ENCODE peak calls at places on chromosomes 16 and 17, in ten cellular contexts. One of them, this sample, is unnamed. For H3K4me1, the result is how much of the 10 kb centered on the place peaks cover.

GRCh38 chr16:8355714-8356113 is 234.6 kb downstream of the TMEM114 start:
- DNase-seq in sigmoid colon: no peak
- DNase-seq in gastrocnemius medialis: no peak
- DNase-seq in small intestine: no peak
- DNase-seq in GM23248: no peak
- DNase-seq in SJCRH30: peak
- DNase-seq in body of pancreas: peak
- DNase-seq in SK-N-SH: peak
- DNase-seq in endothelial cell of umbilical vein: no peak
- DNase-seq in mammary epithelial cell: no peak
- DNase-seq in this sample: no peak

GRCh38 chr16:17362946-17363345 is 107.8 kb downstream of the XYLT1 start:
- DNase-seq in SK-N-SH: no peak
- DNase-seq in GM23248: peak
- DNase-seq in SJCRH30: no peak
- DNase-seq in body of pancreas: no peak
- DNase-seq in small intestine: no peak
- DNase-seq in endothelial cell of umbilical vein: no peak
- DNase-seq in mammary epithelial cell: no peak
- DNase-seq in gastrocnemius medialis: no peak
- DNase-seq in sigmoid colon: no peak
- DNase-seq in this sample: no peak

GRCh38 chr17:42135151-42135550 is 12.5 kb downstream of the HSPB9 start:
- DNase-seq in sigmoid colon: no peak
- DNase-seq in small intestine: no peak
- DNase-seq in gastrocnemius medialis: no peak
- DNase-seq in endothelial cell of umbilical vein: no peak
- DNase-seq in SJCRH30: no peak
- DNase-seq in GM23248: no peak
- DNase-seq in SK-N-SH: no peak
- DNase-seq in mammary epithelial cell: no peak
- DNase-seq in body of pancreas: no peak
- DNase-seq in this sample: no peak

GRCh38 chr17:17758443-17758842 is 77.2 kb downstream of the RAI1 start:
- DNase-seq in small intestine: no peak
- DNase-seq in gastrocnemius medialis: no peak
- DNase-seq in mammary epithelial cell: no peak
- DNase-seq in body of pancreas: peak
- DNase-seq in endothelial cell of umbilical vein: no peak
- DNase-seq in SK-N-SH: no peak
- DNase-seq in GM23248: no peak
- DNase-seq in SJCRH30: no peak
- DNase-seq in sigmoid colon: no peak
- DNase-seq in this sample: no peak

GRCh38 chr17:72840019-72840418 is 252.5 kb downstream of the SLC39A11 start:
- DNase-seq in mammary epithelial cell: no peak
- DNase-seq in small intestine: no peak
- DNase-seq in GM23248: no peak
- DNase-seq in sigmoid colon: no peak
- DNase-seq in gastrocnemius medialis: no peak
- DNase-seq in endothelial cell of umbilical vein: no peak
- DNase-seq in body of pancreas: no peak
- DNase-seq in SJCRH30: no peak
- DNase-seq in SK-N-SH: no peak
- DNase-seq in this sample: no peak

GRCh38 chr16:27950488-27950887 is 113.0 kb downstream of the GSG1L start:
- DNase-seq in GM23248: no peak
- DNase-seq in SK-N-SH: no peak
- DNase-seq in small intestine: no peak
- DNase-seq in endothelial cell of umbilical vein: no peak
- DNase-seq in SJCRH30: no peak
- DNase-seq in mammary epithelial cell: no peak
- DNase-seq in sigmoid colon: peak
- DNase-seq in gastrocnemius medialis: no peak
- DNase-seq in body of pancreas: no peak
- DNase-seq in this sample: no peak

GRCh38 chr17:8222380-8222629 is 11.9 kb upstream of the AURKB start:
- DNase-seq in SJCRH30: no peak
- DNase-seq in GM23248: no peak
- DNase-seq in mammary epithelial cell: no peak
- DNase-seq in gastrocnemius medialis: no peak
- DNase-seq in sigmoid colon: no peak
- DNase-seq in SK-N-SH: no peak
- DNase-seq in endothelial cell of umbilical vein: no peak
- DNase-seq in small intestine: no peak
- DNase-seq in body of pancreas: no peak
- DNase-seq in this sample: no peak

GRCh38 chr17:15233022-15233805 is 31.9 kb downstream of the PMP22 start:
- DNase-seq in SK-N-SH: peak
- DNase-seq in gastrocnemius medialis: no peak
- DNase-seq in SJCRH30: peak
- DNase-seq in endothelial cell of umbilical vein: peak
- DNase-seq in sigmoid colon: no peak
- DNase-seq in body of pancreas: peak
- DNase-seq in GM23248: peak
- DNase-seq in small intestine: peak
- DNase-seq in mammary epithelial cell: peak
- DNase-seq in this sample: no peak

DNA sequence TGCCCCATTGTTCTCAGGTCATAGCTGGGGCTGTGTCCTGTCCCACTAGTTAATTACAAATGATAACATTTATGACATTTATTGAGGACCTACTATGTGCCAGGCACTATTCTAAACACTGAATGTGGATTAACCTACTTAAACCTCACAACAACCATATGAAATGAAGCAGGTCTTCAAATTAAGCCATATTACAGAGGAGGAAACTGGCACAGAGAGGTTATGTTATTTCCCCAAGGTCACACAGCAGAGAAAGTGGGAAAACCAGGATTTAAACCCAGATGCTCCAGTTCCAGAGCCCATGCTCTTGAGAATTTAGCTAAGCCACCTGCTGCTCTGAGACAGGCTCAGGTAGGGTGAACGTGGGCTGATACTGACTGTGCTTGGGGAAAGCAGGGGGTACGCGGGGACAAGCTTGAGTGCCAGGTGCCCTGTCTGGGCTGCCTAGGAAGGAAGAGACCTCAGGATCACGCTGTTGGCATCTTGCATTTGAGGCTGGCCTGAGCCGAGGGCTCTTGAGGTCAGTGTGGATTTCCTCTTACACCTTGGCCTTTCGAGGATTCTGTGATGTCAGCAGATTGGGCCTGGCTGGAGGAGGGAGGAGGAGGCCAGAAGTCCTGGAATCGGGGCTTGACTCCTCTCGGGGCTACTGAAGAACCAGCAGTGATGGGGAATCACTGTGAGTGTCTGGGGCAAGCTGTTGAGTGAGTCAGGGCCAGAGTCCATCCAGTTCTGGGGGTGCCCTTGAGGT is 8.9 kb downstream of the SPNS2 start:
- DNase-seq in sigmoid colon: no peak
- DNase-seq in body of pancreas: no peak
- DNase-seq in gastrocnemius medialis: no peak
- DNase-seq in endothelial cell of umbilical vein: no peak
- DNase-seq in SK-N-SH: no peak
- DNase-seq in mammary epithelial cell: no peak
- DNase-seq in GM23248: no peak
- DNase-seq in SJCRH30: no peak
- DNase-seq in small intestine: no peak
- DNase-seq in this sample: no peak
- H3K4me1 ChIP-seq in sigmoid colon: under half
- H3K4me1 ChIP-seq in body of pancreas: half or more
- H3K4me1 ChIP-seq in gastrocnemius medialis: under half
- H3K4me1 ChIP-seq in endothelial cell of umbilical vein: under half
- H3K4me1 ChIP-seq in SK-N-SH: under half
- H3K4me1 ChIP-seq in mammary epithelial cell: under half
- H3K4me1 ChIP-seq in GM23248: under half
- H3K4me1 ChIP-seq in SJCRH30: under half
- H3K4me1 ChIP-seq in small intestine: under half
- H3K4me1 ChIP-seq in this sample: under half

GRCh38 chr16:68644715-68645493 is at the start of gene CDH3:
- DNase-seq in mammary epithelial cell: peak
- DNase-seq in endothelial cell of umbilical vein: no peak
- DNase-seq in body of pancreas: peak
- DNase-seq in gastrocnemius medialis: no peak
- DNase-seq in GM23248: peak
- DNase-seq in small intestine: peak
- DNase-seq in SK-N-SH: peak
- DNase-seq in sigmoid colon: no peak
- DNase-seq in SJCRH30: no peak
- DNase-seq in this sample: no peak

GRCh38 chr16:68646948-68647659 is 2.0 kb downstream of the CDH3 start:
- DNase-seq in body of pancreas: no peak
- DNase-seq in GM23248: no peak
- DNase-seq in small intestine: no peak
- DNase-seq in mammary epithelial cell: peak
- DNase-seq in endothelial cell of umbilical vein: no peak
- DNase-seq in SJCRH30: no peak
- DNase-seq in gastrocnemius medialis: no peak
- DNase-seq in sigmoid colon: no peak
- DNase-seq in SK-N-SH: no peak
- DNase-seq in this sample: no peak

GRCh38 chr16:68643847-68644246 is 1.3 kb upstream of the CDH3 start:
- DNase-seq in endothelial cell of umbilical vein: no peak
- DNase-seq in mammary epithelial cell: no peak
- DNase-seq in gastrocnemius medialis: no peak
- DNase-seq in SK-N-SH: no peak
- DNase-seq in SJCRH30: no peak
- DNase-seq in body of pancreas: no peak
- DNase-seq in GM23248: no peak
- DNase-seq in sigmoid colon: no peak
- DNase-seq in small intestine: no peak
- DNase-seq in this sample: no peak

GRCh38 chr16:68644303-68644702 is 807 bp upstream of the CDH3 start:
- DNase-seq in body of pancreas: no peak
- DNase-seq in mammary epithelial cell: peak
- DNase-seq in SJCRH30: no peak
- DNase-seq in endothelial cell of umbilical vein: no peak
- DNase-seq in SK-N-SH: no peak
- DNase-seq in sigmoid colon: no peak
- DNase-seq in gastrocnemius medialis: no peak
- DNase-seq in small intestine: no peak
- DNase-seq in GM23248: no peak
- DNase-seq in this sample: no peak

DNA sequence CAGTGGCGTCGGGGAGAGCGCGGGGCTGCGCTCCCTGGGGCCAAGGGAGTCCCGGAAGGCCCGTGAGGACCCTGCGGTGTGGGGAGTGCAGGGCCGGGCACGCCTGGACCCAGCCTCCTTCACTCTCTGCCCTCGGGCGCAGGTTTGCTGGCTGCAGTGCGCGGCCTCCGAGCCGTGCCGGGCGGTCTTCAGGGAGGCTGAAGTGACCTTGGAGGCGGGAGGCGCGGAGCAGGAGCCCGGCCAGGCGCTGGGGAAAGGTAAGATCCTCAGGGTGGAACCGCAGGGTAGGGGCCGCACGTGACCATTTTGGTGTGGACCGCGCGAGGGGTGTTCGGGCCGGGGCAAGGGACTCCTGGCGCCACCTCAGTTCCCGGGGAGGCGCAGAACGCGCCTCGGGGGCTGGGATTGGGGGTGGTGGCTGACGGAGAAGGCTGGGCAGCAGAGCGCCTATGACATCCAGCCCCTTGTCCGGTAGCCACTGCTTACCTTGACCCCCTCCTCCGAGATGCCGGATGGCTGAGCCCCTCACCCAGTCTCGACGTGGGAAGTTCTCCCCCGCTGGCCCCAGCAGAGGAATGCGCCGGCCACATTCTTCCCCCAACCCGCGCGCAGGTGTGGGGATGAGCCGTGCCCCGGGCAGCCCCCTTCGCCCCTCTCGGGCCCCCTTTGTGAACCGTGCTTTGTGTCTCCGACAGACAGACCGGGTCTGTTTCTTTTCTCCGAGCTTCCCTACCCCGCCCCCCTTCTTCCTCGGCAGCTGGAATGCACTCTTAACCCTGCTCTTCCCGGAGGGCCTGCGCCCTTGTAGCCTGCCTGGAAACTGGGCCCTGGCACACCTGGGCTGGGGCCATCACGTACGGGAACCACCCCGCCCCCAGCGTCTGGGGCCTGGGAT is 631 bp downstream of the CDH3 start:
- DNase-seq in endothelial cell of umbilical vein: no peak
- DNase-seq in small intestine: no peak
- DNase-seq in mammary epithelial cell: peak
- DNase-seq in body of pancreas: no peak
- DNase-seq in GM23248: peak
- DNase-seq in sigmoid colon: no peak
- DNase-seq in SK-N-SH: peak
- DNase-seq in SJCRH30: peak
- DNase-seq in gastrocnemius medialis: no peak
- DNase-seq in this sample: no peak
- H3K4me3 ChIP-seq in endothelial cell of umbilical vein: no peak
- H3K4me3 ChIP-seq in small intestine: peak
- H3K4me3 ChIP-seq in mammary epithelial cell: peak
- H3K4me3 ChIP-seq in body of pancreas: peak
- H3K4me3 ChIP-seq in GM23248: peak
- H3K4me3 ChIP-seq in sigmoid colon: no peak
- H3K4me3 ChIP-seq in SK-N-SH: no peak
- H3K4me3 ChIP-seq in SJCRH30: peak
- H3K4me3 ChIP-seq in gastrocnemius medialis: no peak
- H3K4me3 ChIP-seq in this sample: no peak

GRCh38 chr16:30416624-30417298 is 9.4 kb downstream of the ZNF771 start:
- DNase-seq in body of pancreas: no peak
- DNase-seq in endothelial cell of umbilical vein: no peak
- DNase-seq in small intestine: no peak
- DNase-seq in GM23248: no peak
- DNase-seq in SJCRH30: no peak
- DNase-seq in sigmoid colon: no peak
- DNase-seq in mammary epithelial cell: no peak
- DNase-seq in gastrocnemius medialis: no peak
- DNase-seq in SK-N-SH: no peak
- DNase-seq in this sample: no peak

GRCh38 chr16:30414159-30414558 is 6.8 kb downstream of the ZNF771 start:
- DNase-seq in SK-N-SH: no peak
- DNase-seq in gastrocnemius medialis: peak
- DNase-seq in SJCRH30: no peak
- DNase-seq in endothelial cell of umbilical vein: no peak
- DNase-seq in small intestine: no peak
- DNase-seq in body of pancreas: peak
- DNase-seq in sigmoid colon: no peak
- DNase-seq in mammary epithelial cell: no peak
- DNase-seq in GM23248: no peak
- DNase-seq in this sample: no peak

GRCh38 chr16:30409125-30410060 is 2.0 kb downstream of the ZNF771 start:
- DNase-seq in body of pancreas: peak
- DNase-seq in small intestine: peak
- DNase-seq in GM23248: peak
- DNase-seq in SK-N-SH: peak
- DNase-seq in sigmoid colon: peak
- DNase-seq in endothelial cell of umbilical vein: peak
- DNase-seq in gastrocnemius medialis: peak
- DNase-seq in mammary epithelial cell: peak
- DNase-seq in SJCRH30: peak
- DNase-seq in this sample: peak

GRCh38 chr16:30416047-30416603 is 8.7 kb downstream of the ZNF771 start:
- DNase-seq in sigmoid colon: no peak
- DNase-seq in mammary epithelial cell: no peak
- DNase-seq in endothelial cell of umbilical vein: no peak
- DNase-seq in small intestine: no peak
- DNase-seq in GM23248: no peak
- DNase-seq in SJCRH30: no peak
- DNase-seq in body of pancreas: no peak
- DNase-seq in gastrocnemius medialis: no peak
- DNase-seq in SK-N-SH: no peak
- DNase-seq in this sample: no peak

GRCh38 chr16:30413116-30413806 is 5.9 kb downstream of the ZNF771 start:
- DNase-seq in SK-N-SH: no peak
- DNase-seq in small intestine: no peak
- DNase-seq in SJCRH30: no peak
- DNase-seq in GM23248: no peak
- DNase-seq in mammary epithelial cell: no peak
- DNase-seq in gastrocnemius medialis: no peak
- DNase-seq in sigmoid colon: no peak
- DNase-seq in body of pancreas: no peak
- DNase-seq in endothelial cell of umbilical vein: no peak
- DNase-seq in this sample: no peak
- H3K27ac ChIP-seq in SK-N-SH: no peak
- H3K27ac ChIP-seq in small intestine: no peak
- H3K27ac ChIP-seq in SJCRH30: no peak
- H3K27ac ChIP-seq in GM23248: no peak
- H3K27ac ChIP-seq in mammary epithelial cell: no peak
- H3K27ac ChIP-seq in gastrocnemius medialis: peak
- H3K27ac ChIP-seq in sigmoid colon: no peak
- H3K27ac ChIP-seq in body of pancreas: peak
- H3K27ac ChIP-seq in endothelial cell of umbilical vein: no peak
- H3K27ac ChIP-seq in this sample: no peak

DNA sequence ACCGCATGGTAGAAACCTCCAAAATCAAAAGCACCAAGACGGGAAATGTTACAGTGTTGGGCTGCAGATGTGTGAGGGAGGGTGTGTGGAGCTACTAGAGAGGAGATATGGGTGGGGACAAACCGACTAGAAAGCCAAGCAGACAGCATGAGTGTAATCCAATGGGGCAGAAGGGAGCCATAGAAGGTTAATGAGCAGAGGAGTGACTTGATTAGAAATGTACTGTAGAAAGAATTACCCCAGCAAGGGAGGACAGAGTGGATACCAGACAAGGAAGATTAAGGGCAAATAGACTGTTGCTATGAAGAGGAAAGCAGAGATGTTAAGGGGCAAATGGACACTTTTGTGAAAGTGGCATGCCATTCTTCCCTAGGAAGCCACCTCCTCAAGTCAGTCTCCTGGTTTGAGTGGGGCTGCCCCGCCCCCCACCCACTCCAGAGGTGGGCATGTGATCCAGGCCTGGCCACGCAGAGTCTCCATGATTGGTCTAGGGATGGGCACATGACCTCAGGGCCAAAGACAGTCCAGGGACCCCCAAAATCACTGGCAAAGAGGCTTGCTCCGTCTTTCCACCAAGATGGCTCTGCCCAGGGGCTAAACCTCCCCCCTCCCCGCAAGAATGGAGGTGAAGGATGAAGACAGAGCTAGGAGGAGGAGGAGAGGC is 4.3 kb downstream of the COTL1 start:
- DNase-seq in gastrocnemius medialis: no peak
- DNase-seq in mammary epithelial cell: no peak
- DNase-seq in GM23248: no peak
- DNase-seq in SJCRH30: no peak
- DNase-seq in sigmoid colon: no peak
- DNase-seq in endothelial cell of umbilical vein: no peak
- DNase-seq in small intestine: no peak
- DNase-seq in body of pancreas: no peak
- DNase-seq in SK-N-SH: no peak
- DNase-seq in this sample: no peak
- H3K4me1 ChIP-seq in gastrocnemius medialis: under half
- H3K4me1 ChIP-seq in mammary epithelial cell: under half
- H3K4me1 ChIP-seq in GM23248: under half
- H3K4me1 ChIP-seq in SJCRH30: under half
- H3K4me1 ChIP-seq in sigmoid colon: half or more
- H3K4me1 ChIP-seq in endothelial cell of umbilical vein: under half
- H3K4me1 ChIP-seq in small intestine: under half
- H3K4me1 ChIP-seq in body of pancreas: under half
- H3K4me1 ChIP-seq in SK-N-SH: under half
- H3K4me1 ChIP-seq in this sample: under half